ENCODE peak calls at places on chromosomes 6 and 20, in four cellular contexts. D, E, Y and P are unnamed samples.
A peak's percentile ranks its signal among the peaks of the same experiment; 100 is the strongest.

GRCh38 chr6:108260126-108260808 is 573 bp downstream of the SNX3 start:
- DNase-seq in D (peak; percentile 52), Y (no peak), E (peak; percentile 15), P (peak; percentile 54)

GRCh38 chr6:13331516-13332348 is 3.4 kb upstream of the TBC1D7 start:
- DNase-seq in D (peak; percentile 64), Y (no peak), E (peak; percentile 30), P (peak; percentile 25)

GRCh38 chr20:46118481-46119020 is 437 bp downstream of the CD40 start:
- DNase-seq in Y (no peak), D (peak; percentile 19), E (no peak), P (no peak)

GRCh38 chr20:50744143-50744792 is 12.9 kb downstream of the PARD6B start:
- DNase-seq in E (no peak), Y (peak; percentile 27), D (peak; percentile 96), P (peak; percentile 88)

GRCh38 chr6:134830945-134831344 is 119.0 kb downstream of the ALDH8A1 start:
- DNase-seq in D (no peak), Y (no peak), E (no peak), P (no peak)

GRCh38 chr20:60199866-60200265 is 241.6 kb downstream of the CDH26 start:
- DNase-seq in D (no peak), Y (no peak), E (no peak), P (no peak)

GRCh38 chr6:148677594-148678476 is 69.0 kb upstream of the UST start:
- DNase-seq in D (no peak), Y (no peak), E (no peak), P (no peak)

GRCh38 chr6:24663198-24663597 is 3.5 kb downstream of the TDP2 start:
- DNase-seq in E (no peak), Y (no peak), D (no peak), P (no peak)

GRCh38 chr6:157269261-157269794 is 54.0 kb downstream of the TMEM242 start:
- DNase-seq in E (no peak), Y (peak; percentile 27), D (no peak), P (no peak)

GRCh38 chr6:124223596-124223995 is 419.9 kb downstream of the NKAIN2 start:
- DNase-seq in Y (no peak), D (no peak), E (no peak), P (peak; percentile 60)

GRCh38 chr6:91539451-91539850 is 952.6 kb upstream of the MAP3K7 start:
- DNase-seq in Y (no peak), E (no peak), D (no peak), P (no peak)

GRCh38 chr6:42199106-42199981 is 4.6 kb upstream of the GUCA1B start:
- DNase-seq in D (peak; percentile 73), E (no peak), Y (no peak), P (peak; percentile 44)

GRCh38 chr6:157604816-157605215 is 218.2 kb upstream of the SNX9 start:
- DNase-seq in D (no peak), E (no peak), Y (no peak), P (no peak)

GRCh38 chr20:38125157-38126056 is 39.7 kb downstream of the TGM2 start:
- DNase-seq in D (no peak), Y (peak; percentile 86), E (no peak), P (peak; percentile 93)

GRCh38 chr6:4794140-4794707 is 18.0 kb downstream of the CDYL start:
- DNase-seq in E (no peak), D (no peak), Y (no peak), P (no peak)

GRCh38 chr6:360791-361373 is 30.7 kb upstream of the IRF4 start:
- DNase-seq in D (no peak), E (no peak), Y (no peak), P (no peak)

GRCh38 chr6:85490516-85491248 is 40.8 kb downstream of the NT5E start:
- DNase-seq in E (no peak), D (peak; percentile 45), Y (no peak), P (peak; percentile 60)

GRCh38 chr6:137236581-137237355 is 17.6 kb upstream of the IFNGR1 start:
- DNase-seq in D (peak; percentile 31), E (no peak), Y (no peak), P (peak; percentile 26)

GRCh38 chr20:38726849-38727601 is 2.7 kb downstream of the SLC32A1 start:
- DNase-seq in Y (no peak), D (peak; percentile 43), E (peak; percentile 48), P (no peak)

GRCh38 chr20:51446656-51447055 is 95.9 kb downstream of the NFATC2 start:
- DNase-seq in Y (no peak), D (peak; percentile 98), E (no peak), P (peak; percentile 76)

GRCh38 chr6:55925292-55925691 is 49.9 kb upstream of the BMP5 start:
- DNase-seq in Y (no peak), D (peak; percentile 95), E (no peak), P (peak; percentile 78)

GRCh38 chr20:45987108-45987780 is 15.2 kb upstream of the ZNF335 start:
- DNase-seq in E (peak; percentile 70), D (peak; percentile 82), Y (no peak), P (peak; percentile 73)

GRCh38 chr20:48019940-48020339 is 234.7 kb upstream of the SULF2 start:
- DNase-seq in Y (no peak), E (no peak), D (no peak), P (no peak)

GRCh38 chr6:100296810-100297544 is 167.7 kb downstream of the SIM1 start:
- DNase-seq in E (no peak), D (peak; percentile 91), Y (no peak), P (peak; percentile 92)

GRCh38 chr20:15498926-15499325 is 1074.3 kb downstream of the KIF16B start:
- DNase-seq in Y (no peak), D (no peak), E (no peak), P (no peak)

GRCh38 chr6:19879663-19880062 is 42.5 kb downstream of the ID4 start:
- DNase-seq in E (no peak), Y (no peak), D (no peak), P (no peak)

GRCh38 chr6:118468682-118469465 is 79.2 kb upstream of the PLN start:
- DNase-seq in E (no peak), D (peak; percentile 39), Y (no peak), P (peak; percentile 72)

GRCh38 chr20:2151805-2152727 is 50.4 kb downstream of the STK35 start:
- DNase-seq in D (peak; percentile 68), E (no peak), Y (no peak), P (peak; percentile 64)

GRCh38 chr20:23782366-23782983 is 31.7 kb upstream of the CST1 start:
- DNase-seq in E (no peak), D (peak; percentile 38), Y (no peak), P (peak; percentile 1)